ENCODE peak calls at places on chromosomes 13 and 19, in seven cellular contexts. Q is brain microvascular endothelial cell; S is cardiac fibroblast; J is A549; L is stomach; W is lower lobe of right lung; P is CD4-positive, alpha-beta memory T cell. Y is an unnamed sample.

GRCh38 chr13:49023441-49023840 is 47.7 kb downstream of the FNDC3A start:
- DNase-seq in S (peak), L (no peak), J (no peak), W (no peak), P (no peak), Q (peak), Y (peak)

GRCh38 chr19:41554902-41555301 is 21.1 kb upstream of the CEACAM21 start:
- DNase-seq in L (no peak), J (no peak), S (no peak), Q (no peak), W (no peak), P (peak), Y (no peak)

GRCh38 chr13:95540848-95541247 is 11.7 kb upstream of the CLDN10 start:
- DNase-seq in S (no peak), Q (no peak), W (no peak), J (no peak), P (no peak), L (no peak), Y (no peak)

GRCh38 chr13:50598338-50598737 is 245.2 kb downstream of the DLEU7 start:
- DNase-seq in W (no peak), S (no peak), J (no peak), Q (no peak), L (no peak), P (no peak), Y (no peak)

GRCh38 chr13:52447354-52447753 is 3.1 kb downstream of the VPS36 start:
- DNase-seq in W (no peak), P (no peak), Q (no peak), S (no peak), L (no peak), J (no peak), Y (no peak)

GRCh38 chr13:51282322-51282721 is 57.2 kb upstream of the SERPINE3 start:
- DNase-seq in Q (no peak), S (no peak), P (no peak), J (no peak), W (no peak), L (peak), Y (no peak)

GRCh38 chr19:48190288-48191284 is 20.1 kb downstream of the ZSWIM9 start:
- DNase-seq in W (no peak), L (peak), P (peak), Q (peak), J (no peak), S (peak), Y (no peak)

GRCh38 chr13:106373304-106373988 is 162.0 kb downstream of the EFNB2 start:
- DNase-seq in J (no peak), L (no peak), S (peak), P (no peak), Q (no peak), W (no peak), Y (no peak)

GRCh38 chr13:21481359-21481758 is 22.3 kb upstream of the ZDHHC20 start:
- DNase-seq in W (no peak), J (no peak), L (no peak), S (no peak), Q (no peak), P (no peak), Y (no peak)

GRCh38 chr13:85236431-85236830 is 562.8 kb downstream of the SLITRK6 start:
- DNase-seq in Q (peak), J (no peak), S (peak), L (no peak), W (no peak), P (no peak), Y (peak)

GRCh38 chr13:99656843-99657506 is 155.7 kb downstream of the TM9SF2 start:
- DNase-seq in J (no peak), W (no peak), L (no peak), P (peak), S (no peak), Q (no peak), Y (no peak)

GRCh38 chr19:30896551-30896950 is 452.7 kb downstream of the TSHZ3 start:
- DNase-seq in J (no peak), L (no peak), S (no peak), Q (no peak), W (no peak), P (no peak), Y (no peak)

GRCh38 chr19:15195381-15195964 is 5.3 kb downstream of the NOTCH3 start:
- DNase-seq in Q (peak), P (no peak), J (peak), W (peak), L (peak), S (peak), Y (no peak)

GRCh38 chr19:47045867-47046470 is 2.5 kb downstream of the TMEM160 start:
- DNase-seq in P (no peak), S (no peak), J (no peak), Q (no peak), L (no peak), W (no peak), Y (no peak)

GRCh38 chr19:34430738-34431625 is 2.8 kb downstream of the UBA2 start:
- DNase-seq in Q (peak), L (no peak), W (no peak), P (peak), J (peak), S (peak), Y (peak)
- H3K4me3 ChIP-seq in Q (no peak), L (no peak), W (peak), P (no peak), J (no peak), S (no peak), Y (no peak)

GRCh38 chr19:3813473-3814392 is 27.6 kb upstream of the MATK start:
- DNase-seq in P (no peak), L (no peak), S (no peak), J (no peak), Q (no peak), W (no peak), Y (no peak)

GRCh38 chr19:3808420-3809143 is 22.4 kb upstream of the MATK start:
- DNase-seq in P (no peak), Q (no peak), W (no peak), L (peak), S (no peak), J (no peak), Y (no peak)

GRCh38 chr19:3809881-3810707 is 23.9 kb upstream of the MATK start:
- DNase-seq in P (no peak), L (no peak), Q (no peak), J (no peak), W (no peak), S (no peak), Y (no peak)

GRCh38 chr19:3807574-3808354 is 21.6 kb upstream of the MATK start:
- DNase-seq in W (no peak), P (no peak), L (no peak), S (no peak), J (no peak), Q (no peak), Y (no peak)

DNA sequence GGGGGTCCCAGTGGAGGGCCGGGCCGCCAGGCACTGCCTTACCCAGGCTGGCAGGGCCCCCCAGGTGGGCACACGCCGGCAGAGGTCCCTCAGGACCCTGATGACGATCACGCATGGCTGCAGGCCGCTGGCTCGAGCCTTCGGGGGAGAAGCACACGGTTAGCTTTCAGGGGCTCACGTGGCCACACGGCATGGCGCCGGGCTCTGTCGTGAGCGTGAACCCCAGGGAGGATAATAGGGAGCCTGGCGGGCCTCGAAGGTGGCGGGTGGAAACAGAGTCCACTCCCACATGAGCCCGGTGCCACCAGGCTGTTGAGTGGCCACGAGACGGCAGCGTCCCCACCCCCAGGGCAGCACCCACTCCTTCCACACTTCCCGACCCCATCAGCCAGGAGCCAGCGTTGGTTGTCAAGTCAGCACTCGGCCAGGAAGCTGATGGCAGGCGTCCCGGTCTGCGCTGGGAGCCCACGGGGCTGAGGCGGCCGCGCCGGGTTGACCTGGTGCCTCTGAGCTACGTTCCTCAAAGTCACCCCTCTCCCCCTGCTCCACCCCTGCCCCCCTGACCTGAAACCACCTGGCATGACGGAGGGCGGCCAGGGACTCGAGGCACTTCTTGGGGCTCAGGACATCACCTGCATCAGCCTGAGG is 24.7 kb upstream of the MATK start:
- DNase-seq in Q (no peak), S (no peak), P (no peak), W (no peak), J (no peak), L (no peak), Y (no peak)
- H3K4me3 ChIP-seq in Q (no peak), S (no peak), P (no peak), W (no peak), J (no peak), L (no peak), Y (no peak)

DNA sequence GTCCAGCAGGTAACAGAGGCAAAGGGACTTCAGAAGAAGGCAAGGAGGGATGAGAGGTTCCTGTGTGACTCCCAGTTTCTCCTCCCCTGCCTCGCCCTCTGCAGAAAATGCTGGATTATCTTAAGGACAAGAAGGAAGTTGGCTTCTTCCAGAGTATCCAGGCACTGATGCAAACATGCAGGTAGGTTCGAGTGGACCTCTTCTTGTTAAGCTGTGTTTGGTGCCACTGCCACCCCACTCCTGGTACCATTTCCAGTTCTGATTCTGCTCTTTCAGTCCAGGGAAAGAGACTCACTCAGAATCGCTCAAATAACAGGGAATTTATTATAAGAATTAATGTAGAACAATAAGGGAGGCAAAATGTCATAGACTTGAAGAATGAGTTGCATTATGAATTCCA is 82.5 kb downstream of the MAP4K1 start:
- DNase-seq in P (no peak), J (no peak), S (no peak), Q (no peak), W (peak), L (no peak), Y (no peak)
- H3K4me3 ChIP-seq in P (no peak), J (no peak), S (no peak), Q (no peak), W (no peak), L (no peak), Y (no peak)

GRCh38 chr19:33429891-33430673 is 56.6 kb downstream of the CEBPG start:
- DNase-seq in J (no peak), L (no peak), S (no peak), W (peak), P (peak), Q (no peak), Y (no peak)
- H3K4me3 ChIP-seq in J (no peak), L (no peak), S (no peak), W (no peak), P (no peak), Q (no peak), Y (no peak)

GRCh38 chr13:23460921-23461320 is 27.4 kb upstream of the SACS start:
- DNase-seq in W (no peak), J (no peak), Q (no peak), L (no peak), S (no peak), P (no peak), Y (no peak)
- H3K4me3 ChIP-seq in W (no peak), J (no peak), Q (no peak), L (no peak), S (no peak), P (no peak), Y (no peak)

GRCh38 chr13:75947448-75947847 is 311.3 kb downstream of the LMO7 start:
- DNase-seq in L (no peak), J (no peak), W (no peak), P (no peak), Q (no peak), S (no peak), Y (no peak)
- H3K4me3 ChIP-seq in L (no peak), J (no peak), W (no peak), P (no peak), Q (no peak), S (no peak), Y (no peak)

GRCh38 chr19:2540251-2540645 is 64.3 kb downstream of the GADD45B start:
- DNase-seq in L (no peak), P (no peak), Q (no peak), W (no peak), J (no peak), S (no peak), Y (no peak)
- H3K4me3 ChIP-seq in L (peak), P (no peak), Q (peak), W (peak), J (peak), S (peak), Y (peak)

DNA sequence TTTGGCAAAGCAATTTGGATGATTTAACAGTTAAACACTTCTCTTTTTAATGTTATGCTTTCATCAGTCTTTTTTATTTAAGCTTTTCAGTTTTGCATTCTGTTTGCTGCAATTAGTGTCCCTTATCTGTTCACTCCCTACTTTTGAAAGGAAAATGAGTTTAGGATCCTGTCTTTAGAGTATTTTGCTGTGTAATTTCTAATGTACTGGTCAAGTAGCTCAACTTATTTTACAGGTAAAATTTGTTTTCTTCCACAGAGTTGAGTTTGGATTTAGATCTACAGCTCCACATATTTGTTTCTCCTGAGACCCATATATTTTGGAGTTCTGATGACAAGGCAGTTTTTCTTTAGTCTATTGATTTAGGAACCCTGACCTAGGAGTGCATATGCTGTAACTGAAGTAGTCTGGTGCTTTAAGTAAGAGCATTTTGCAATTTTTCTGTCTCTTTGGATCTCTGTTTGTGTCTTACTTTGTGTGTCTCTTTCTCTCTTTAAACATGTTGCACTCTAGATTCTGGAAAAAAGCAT is 19.4 kb upstream of the SPRY2 start:
- DNase-seq in P (no peak), L (no peak), S (peak), J (no peak), W (no peak), Q (no peak), Y (no peak)
- H3K4me3 ChIP-seq in P (no peak), L (no peak), S (no peak), J (no peak), W (no peak), Q (no peak), Y (no peak)

GRCh38 chr19:1038995-1039645 is 787 bp upstream of the ABCA7 start:
- DNase-seq in P (peak), L (no peak), W (no peak), Q (no peak), S (no peak), J (no peak), Y (no peak)
- H3K4me3 ChIP-seq in P (peak), L (peak), W (peak), Q (no peak), S (no peak), J (no peak), Y (peak)

Y was measured in skeletal muscle cell.